ENCODE peak calls at places on chromosomes 2 and 18, in seven cellular contexts. H is heart left ventricle, M is tibial nerve, K is sigmoid colon, Z is mammary epithelial cell, X is aorta, O is fibroblast of lung. A is an unnamed sample.

GRCh38 chr2:164719996-164720941 is 99.0 kb upstream of the GRB14 start:
- DNase-seq in X (no peak), K (no peak), H (no peak), O (no peak), M (no peak), Z (peak; percentile 69), A (no peak)

GRCh38 chr2:28096421-28096820 is 205.9 kb downstream of the BABAM2 start:
- DNase-seq in K (no peak), M (no peak), H (no peak), X (no peak), O (peak; percentile 22), Z (no peak), A (no peak)

GRCh38 chr2:161250864-161251436 is 57.3 kb upstream of the PSMD14 start:
- DNase-seq in M (no peak), H (no peak), Z (peak; percentile 71), O (peak; percentile 42), X (no peak), K (no peak), A (no peak)

GRCh38 chr2:62492048-62492447 is 13.9 kb downstream of the TMEM17 start:
- DNase-seq in O (no peak), Z (no peak), H (no peak), K (no peak), X (no peak), M (no peak), A (no peak)

GRCh38 chr18:51666717-51667320 is 469.3 kb upstream of the MEX3C start:
- DNase-seq in O (no peak), H (peak; percentile 22), M (no peak), X (no peak), Z (no peak), K (peak; percentile 68), A (no peak)

GRCh38 chr18:49473721-49474120 is 13.3 kb upstream of the DYM start:
- DNase-seq in Z (no peak), X (no peak), M (no peak), H (no peak), O (no peak), K (no peak), A (no peak)

GRCh38 chr2:147862859-147863516 is 18.2 kb downstream of the ACVR2A start:
- DNase-seq in K (no peak), H (no peak), Z (no peak), O (no peak), X (no peak), M (no peak), A (no peak)

GRCh38 chr2:185891804-185892411 is 153.3 kb downstream of the FSIP2 start:
- DNase-seq in M (no peak), H (no peak), X (no peak), O (no peak), K (no peak), Z (no peak), A (no peak)

GRCh38 chr2:131047920-131048560 is 45.2 kb downstream of the FAM168B start:
- DNase-seq in M (no peak), O (no peak), Z (no peak), X (no peak), H (no peak), K (no peak), A (no peak)

GRCh38 chr2:88098558-88098900 is 29.3 kb downstream of the FABP1 start:
- DNase-seq in K (no peak), Z (no peak), M (no peak), O (no peak), X (no peak), H (no peak), A (no peak)

GRCh38 chr18:57928466-57928865 is 115.6 kb upstream of the NEDD4L start:
- DNase-seq in M (no peak), H (no peak), Z (no peak), K (no peak), O (no peak), X (no peak), A (no peak)

GRCh38 chr2:51013060-51013746 is 18.7 kb downstream of the NRXN1 start:
- DNase-seq in X (no peak), K (no peak), H (no peak), O (peak; percentile 2), Z (peak; percentile 11), M (no peak), A (peak; percentile 60)

GRCh38 chr18:70154591-70155194 is 50.8 kb downstream of the RTTN start:
- DNase-seq in K (no peak), Z (peak; percentile 67), H (no peak), O (peak; percentile 75), X (no peak), M (no peak), A (no peak)

GRCh38 chr2:8586397-8587051 is 95.3 kb upstream of the ID2 start:
- DNase-seq in K (no peak), H (no peak), O (no peak), X (no peak), Z (no peak), M (no peak), A (peak; percentile 57)

GRCh38 chr2:67503066-67503795 is 106.1 kb downstream of the ETAA1 start:
- DNase-seq in Z (peak; percentile 66), K (no peak), M (no peak), O (peak; percentile 93), H (no peak), X (no peak), A (no peak)

GRCh38 chr2:138421971-138422335 is 79.6 kb upstream of the SPOPL start:
- DNase-seq in Z (peak; percentile 91), X (no peak), K (no peak), M (no peak), H (no peak), O (peak; percentile 68), A (no peak)

GRCh38 chr2:54260241-54260495 is 4.1 kb upstream of the TSPYL6 start:
- DNase-seq in M (no peak), O (no peak), K (no peak), H (no peak), Z (no peak), X (no peak), A (no peak)

GRCh38 chr2:241702155-241702404 is 241 bp downstream of the ING5 start:
- DNase-seq in Z (no peak), H (no peak), M (no peak), O (peak; percentile 84), X (no peak), K (no peak), A (no peak)

GRCh38 chr2:232324778-232325177 is 53.8 kb upstream of the ALPP start:
- DNase-seq in X (no peak), H (no peak), K (no peak), M (no peak), O (no peak), Z (no peak), A (no peak)

DNA sequence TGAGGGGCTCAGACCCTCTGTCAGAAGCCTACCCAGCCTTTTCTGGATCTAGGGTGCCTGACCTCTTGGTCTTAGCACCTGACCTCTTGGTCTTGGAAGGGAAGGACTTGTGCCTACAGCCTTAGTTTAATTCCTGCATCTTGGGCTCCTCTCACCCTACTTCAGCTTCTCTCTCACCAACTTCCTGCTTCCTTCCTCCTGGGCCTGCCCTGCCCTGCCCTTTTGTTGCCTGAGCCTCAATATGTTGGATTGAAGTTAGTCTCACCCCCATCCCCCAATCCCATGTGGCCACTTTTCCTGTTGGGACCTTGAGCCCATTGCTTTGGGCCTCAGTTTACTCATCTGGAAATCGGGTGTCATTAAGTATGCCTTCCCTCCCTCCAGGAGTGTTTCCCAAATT is 206.2 kb upstream of the SKOR2 start:
- DNase-seq in Z (no peak), K (no peak), X (no peak), O (no peak), M (no peak), H (no peak), A (no peak)
- H3K27ac ChIP-seq in Z (no peak overlapping the region), K (no peak overlapping the region), X (no peak overlapping the region), O (no peak overlapping the region), M (no peak overlapping the region), H (no peak overlapping the region), A (no peak overlapping the region)

GRCh38 chr2:110834134-110834827 is 101.9 kb downstream of the ACOXL start:
- DNase-seq in M (no peak), O (no peak), H (no peak), X (no peak), K (no peak), Z (no peak), A (no peak)
- H3K4me1 ChIP-seq in M (no peaks in the 10 kb centered on the region), O (no peaks in the 10 kb centered on the region), H (no peaks in the 10 kb centered on the region), X (no peaks in the 10 kb centered on the region), K (no peaks in the 10 kb centered on the region), Z (no peaks in the 10 kb centered on the region), A (peaks cover 5% of the 10 kb centered on the region)

GRCh38 chr18:13136689-13137040 is 81.9 kb upstream of the LDLRAD4 start:
- DNase-seq in X (peak; percentile 67), M (no peak), K (no peak), O (no peak), H (no peak), Z (peak; percentile 12), A (peak; percentile 72)

GRCh38 chr18:13139885-13140450 is 78.6 kb upstream of the LDLRAD4 start:
- DNase-seq in H (no peak), O (no peak), M (no peak), X (no peak), Z (no peak), K (no peak), A (no peak)

GRCh38 chr18:13137041-13137938 is 81.3 kb upstream of the LDLRAD4 start:
- DNase-seq in H (peak; percentile 45), Z (no peak), M (no peak), O (no peak), X (peak; percentile 69), K (no peak), A (peak; percentile 79)

GRCh38 chr18:13138822-13139139 is 79.8 kb upstream of the LDLRAD4 start:
- DNase-seq in X (no peak), O (no peak), M (no peak), K (no peak), H (no peak), Z (no peak), A (no peak)

GRCh38 chr18:13137939-13138821 is 80.4 kb upstream of the LDLRAD4 start:
- DNase-seq in X (peak; percentile 79), K (peak; percentile 89), O (peak; percentile 26), Z (no peak), H (peak; percentile 76), M (no peak), A (peak; percentile 77)
- H3K4me3 ChIP-seq in X (no peak overlapping the region), K (peak overlapping the region; percentile 59), O (peak overlapping the region; percentile 58), Z (no peak overlapping the region), H (no peak overlapping the region), M (peak overlapping the region; percentile 38), A (peak overlapping the region; percentile 68)

DNA sequence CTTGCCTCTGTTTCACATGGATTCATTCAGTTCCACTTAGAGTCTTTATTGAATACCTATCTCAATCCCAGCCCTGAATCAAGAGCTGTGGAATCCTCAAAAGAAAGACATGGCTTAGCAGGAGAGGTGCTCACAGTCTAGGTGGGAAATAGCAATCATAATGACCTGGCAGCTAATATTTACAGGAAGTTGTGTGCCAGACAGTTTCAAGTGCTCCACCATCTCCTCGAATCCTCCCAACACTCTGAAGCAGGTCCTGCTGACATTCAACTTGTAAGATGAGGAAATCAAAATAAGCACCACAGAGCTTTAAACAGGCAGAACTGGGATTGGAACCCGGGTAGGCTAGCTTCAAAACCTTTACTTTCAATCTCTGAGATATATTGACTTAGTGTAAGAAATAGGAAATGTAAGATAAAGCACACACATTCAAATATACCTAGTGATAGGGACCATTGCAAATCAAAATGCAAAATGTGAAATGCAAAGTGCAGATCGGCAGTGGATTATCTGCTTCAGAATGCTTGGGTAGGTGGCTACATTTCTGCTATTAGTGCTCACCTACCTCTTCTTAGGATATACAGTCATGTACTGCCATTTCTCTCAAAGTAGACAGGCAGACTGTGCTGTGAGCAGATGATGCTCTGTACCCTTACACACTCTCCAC is 182.0 kb downstream of the PRKCE start:
- DNase-seq in X (no peak), K (no peak), Z (no peak), H (no peak), M (no peak), O (no peak), A (no peak)
- H3K27ac ChIP-seq in X (no peak overlapping the region), K (no peak overlapping the region), Z (no peak overlapping the region), H (no peak overlapping the region), M (no peak overlapping the region), O (no peak overlapping the region), A (no peak overlapping the region)

A was measured in upper lobe of right lung.